ENCODE peak calls at places on chromosome 18, in seven cellular contexts. A is astrocyte of the cerebellum, V is heart left ventricle, Y is vagina, U is fibroblast of pulmonary artery, Z is transverse colon, W is adrenal gland. R is an unnamed sample.

GRCh38 chr18:48542513-48543181 is 3.8 kb downstream of the CTIF start:
- DNase-seq in Y (peak; percentile 83), Z (no peak), W (peak; percentile 69), U (no peak), A (no peak), V (no peak), R (no peak)

GRCh38 chr18:61892683-61893303 is at the start of gene RNF152:
- DNase-seq in Y (peak; percentile 88), U (peak; percentile 15), A (no peak), W (peak; percentile 73), Z (peak; percentile 32), V (peak; percentile 39), R (peak; percentile 27)

GRCh38 chr18:48781041-48781989 is 169.4 kb downstream of the SMAD7 start:
- DNase-seq in V (peak; percentile 98), Y (no peak), U (peak; percentile 95), Z (peak; percentile 54), W (peak; percentile 94), A (no peak), R (peak; percentile 87)

GRCh38 chr18:59837586-59837985 is 62.2 kb upstream of the PMAIP1 start:
- DNase-seq in U (peak; percentile 77), Y (no peak), V (no peak), A (peak; percentile 39), Z (peak; percentile 31), W (peak; percentile 65), R (peak; percentile 72)

GRCh38 chr18:48857023-48857694 is 93.6 kb downstream of the SMAD7 start:
- DNase-seq in V (peak; percentile 12), Y (no peak), A (no peak), W (no peak), Z (no peak), U (no peak), R (no peak)

GRCh38 chr18:73950116-73950705 is 197.4 kb downstream of the FBXO15 start:
- DNase-seq in Y (no peak), V (no peak), Z (no peak), A (no peak), W (no peak), U (no peak), R (no peak)

GRCh38 chr18:9038277-9038871 is 64.1 kb upstream of the NDUFV2 start:
- DNase-seq in Y (no peak), V (no peak), W (no peak), U (peak; percentile 26), Z (no peak), A (no peak), R (peak; percentile 25)

GRCh38 chr18:75521808-75522207 is 94.3 kb upstream of the SMIM21 start:
- DNase-seq in V (no peak), A (no peak), Z (no peak), Y (no peak), W (no peak), U (no peak), R (no peak)

GRCh38 chr18:22703883-22704626 is 229.1 kb upstream of the RBBP8 start:
- DNase-seq in Z (no peak), W (no peak), U (peak; percentile 69), A (peak; percentile 31), Y (no peak), V (no peak), R (peak; percentile 77)

GRCh38 chr18:63511285-63511684 is 30.9 kb upstream of the SERPINB12 start:
- DNase-seq in U (peak; percentile 63), W (no peak), V (no peak), Z (no peak), Y (no peak), A (peak; percentile 13), R (peak; percentile 55)

GRCh38 chr18:59139615-59140286 is at the start of gene SEC11C:
- DNase-seq in Z (peak; percentile 97), Y (peak; percentile 94), V (peak; percentile 97), W (peak; percentile 99), A (peak; percentile 94), U (peak; percentile 96), R (peak; percentile 93)

GRCh38 chr18:58671941-58672565 is 788 bp downstream of the MALT1 start:
- DNase-seq in Y (no peak), Z (peak; percentile 62), V (no peak), U (peak; percentile 47), A (no peak), W (peak; percentile 54), R (peak; percentile 42)

GRCh38 chr18:24734058-24734457 is 273.6 kb downstream of the HRH4 start:
- DNase-seq in U (no peak), W (no peak), A (no peak), Y (no peak), V (no peak), Z (no peak), R (peak; percentile 2)

GRCh38 chr18:32037616-32038015 is 19.0 kb downstream of the RNF125 start:
- DNase-seq in Y (no peak), U (no peak), Z (no peak), V (no peak), A (no peak), W (no peak), R (no peak)

GRCh38 chr18:10476430-10476829 is 22.0 kb downstream of the APCDD1 start:
- DNase-seq in W (no peak), Y (no peak), A (peak; percentile 93), V (no peak), Z (no peak), U (peak; percentile 2), R (peak; percentile 22)

GRCh38 chr18:51537487-51537886 is 340.0 kb upstream of the MEX3C start:
- DNase-seq in Y (no peak), Z (peak; percentile 19), U (peak; percentile 73), A (peak; percentile 1), V (peak; percentile 56), W (no peak), R (peak; percentile 8)

GRCh38 chr18:61975526-61976326 is 82.9 kb upstream of the RNF152 start:
- DNase-seq in Y (no peak), Z (no peak), W (no peak), A (no peak), U (no peak), V (no peak), R (no peak)

GRCh38 chr18:76593838-76594237 is 98.8 kb upstream of the ZNF516 start:
- DNase-seq in W (no peak), Y (no peak), A (no peak), Z (no peak), U (no peak), V (no peak), R (no peak)

GRCh38 chr18:76592096-76592495 is 97.1 kb upstream of the ZNF516 start:
- DNase-seq in Z (no peak), W (no peak), V (no peak), Y (no peak), U (no peak), A (no peak), R (no peak)

GRCh38 chr18:76594966-76595365 is 99.9 kb upstream of the ZNF516 start:
- DNase-seq in Y (no peak), U (no peak), V (no peak), A (no peak), Z (no peak), W (no peak), R (no peak)

GRCh38 chr18:76589866-76590265 is 94.8 kb upstream of the ZNF516 start:
- DNase-seq in Y (no peak), A (no peak), Z (no peak), W (no peak), U (no peak), V (no peak), R (no peak)

DNA sequence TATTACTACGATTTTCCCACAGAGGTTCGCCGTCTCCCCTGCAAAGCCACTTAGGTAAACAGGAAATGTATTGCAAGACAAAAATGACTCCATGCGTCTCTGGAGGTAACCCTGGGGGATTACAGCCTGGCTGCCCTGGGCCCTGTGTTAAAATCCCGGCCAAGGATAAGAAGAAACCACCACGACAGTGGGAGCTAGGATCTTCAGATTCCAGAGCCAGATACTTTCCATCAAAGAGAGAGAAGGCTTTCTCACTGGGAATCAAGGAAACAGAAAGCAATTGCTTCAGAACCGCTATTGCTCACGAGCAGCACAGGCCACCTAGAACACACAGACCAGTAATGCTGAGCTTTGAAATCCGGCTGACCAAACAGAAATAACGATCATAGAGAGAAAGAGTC is 97.9 kb upstream of the ZNF516 start:
- DNase-seq in A (no peak), U (peak; percentile 27), Z (no peak), W (no peak), V (no peak), Y (no peak), R (peak; percentile 15)
- TF ChIP-seq CTCF in A (no peak), U (no peak), Z (no peak), W (no peak), V (no peak), Y (no peak), R (no peak)

GRCh38 chr18:35973650-35974049 is 1.2 kb downstream of the RMP24 start:
- DNase-seq in U (no peak), A (no peak), V (no peak), Y (no peak), Z (no peak), W (no peak), R (no peak)
- H3K4me3 ChIP-seq in U (peak overlapping the region; percentile 99), A (peak overlapping the region; percentile 99), V (peak overlapping the region; percentile 93), Y (peak overlapping the region; percentile 67), Z (no peak overlapping the region), W (no peak overlapping the region), R (peak overlapping the region; percentile 94)

GRCh38 chr18:69215151-69215550 is 185.5 kb upstream of the DOK6 start:
- DNase-seq in V (no peak), W (no peak), U (no peak), Y (no peak), A (no peak), Z (no peak), R (no peak)

GRCh38 chr18:69222089-69222488 is 178.6 kb upstream of the DOK6 start:
- DNase-seq in W (no peak), Z (no peak), Y (no peak), V (no peak), U (no peak), A (no peak), R (no peak)

GRCh38 chr18:69220529-69220928 is 180.2 kb upstream of the DOK6 start:
- DNase-seq in Z (no peak), V (no peak), Y (no peak), A (no peak), U (no peak), W (no peak), R (no peak)

GRCh38 chr18:69217271-69217670 is 183.4 kb upstream of the DOK6 start:
- DNase-seq in U (no peak), A (no peak), Z (no peak), Y (no peak), V (no peak), W (no peak), R (no peak)

GRCh38 chr18:69216390-69216789 is 184.3 kb upstream of the DOK6 start:
- DNase-seq in U (no peak), A (peak; percentile 20), V (no peak), Z (no peak), Y (no peak), W (no peak), R (no peak)
- TF ChIP-seq CTCF in U (no peak), A (no peak), V (no peak), Z (no peak), Y (no peak), W (no peak), R (no peak)

DNA sequence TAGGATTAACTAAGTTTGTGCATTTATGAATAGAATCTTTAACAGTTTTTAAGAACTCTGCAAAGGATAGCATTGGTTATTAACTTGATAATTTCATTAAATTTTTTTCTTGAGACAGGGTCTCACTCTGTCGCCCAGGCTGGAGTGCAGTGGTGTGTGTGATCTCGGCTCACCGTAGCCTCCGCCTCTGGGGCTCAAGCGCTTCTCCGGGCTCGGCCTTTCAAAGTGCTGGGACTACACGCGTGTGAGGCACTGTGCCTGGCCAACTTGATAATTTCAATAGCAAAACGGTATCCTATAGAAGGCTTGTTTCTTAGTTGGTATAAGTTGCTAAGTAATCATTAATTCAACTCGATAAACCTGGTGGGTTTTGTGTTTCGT is 38.0 kb downstream of the ADNP2 start:
- DNase-seq in Z (no peak), Y (no peak), W (no peak), U (peak; percentile 27), V (no peak), A (no peak), R (peak; percentile 22)
- H3K4me3 ChIP-seq in Z (peak overlapping the region; percentile 47), Y (peak overlapping the region; percentile 67), W (peak overlapping the region; percentile 17), U (peak overlapping the region; percentile 87), V (peak overlapping the region; percentile 65), A (peak overlapping the region; percentile 64), R (peak overlapping the region; percentile 80)

R was measured in fibroblast of the aortic adventitia.